ENCODE peak calls at places on chromosomes 2 and 18, in seven cellular contexts. R is heart right ventricle, M is sigmoid colon, Q is lower lobe of right lung, B is mesenchymal stem cell, K is SK-N-SH, I is fibroblast of lung. X is an unnamed sample.

GRCh38 chr2:182247831-182248230 is 179.0 kb downstream of the PDE1A start:
- DNase-seq in R (no peak), K (no peak), Q (no peak), I (no peak), B (no peak), M (no peak), X (no peak)

GRCh38 chr2:18701981-18702380 is 112.6 kb upstream of the NT5C1B start:
- DNase-seq in M (no peak), R (no peak), I (peak; percentile 65), B (no peak), K (no peak), Q (no peak), X (no peak)

GRCh38 chr2:179898873-179899272 is 37.5 kb upstream of the ZNF385B start:
- DNase-seq in K (peak; percentile 23), R (no peak), B (peak; percentile 44), M (no peak), I (peak; percentile 11), Q (no peak), X (no peak)

GRCh38 chr18:43760010-43760409 is 482.7 kb upstream of the SYT4 start:
- DNase-seq in K (no peak), M (no peak), Q (no peak), I (no peak), B (no peak), R (no peak), X (no peak)

GRCh38 chr2:158962074-158962473 is 6.4 kb upstream of the TANC1 start:
- DNase-seq in M (no peak), B (no peak), Q (no peak), I (no peak), R (no peak), K (no peak), X (no peak)

GRCh38 chr2:136522724-136523123 is 242.6 kb upstream of the THSD7B start:
- DNase-seq in I (no peak), B (no peak), K (no peak), Q (no peak), M (no peak), R (no peak), X (no peak)

GRCh38 chr18:42545825-42546224 is 569.7 kb downstream of the RIT2 start:
- DNase-seq in I (peak; percentile 88), R (no peak), Q (no peak), M (no peak), K (no peak), B (peak; percentile 61), X (no peak)

GRCh38 chr2:149164296-149164695 is 125.8 kb downstream of the LYPD6B start:
- DNase-seq in I (peak; percentile 9), B (no peak), R (no peak), Q (no peak), K (no peak), M (no peak), X (no peak)

GRCh38 chr2:56624181-56624580 is 440.4 kb downstream of the CCDC85A start:
- DNase-seq in K (no peak), R (no peak), Q (no peak), M (no peak), B (no peak), I (no peak), X (no peak)

GRCh38 chr18:50179465-50179864 is 15.5 kb downstream of the MYO5B start:
- DNase-seq in Q (no peak), M (no peak), K (no peak), R (no peak), B (no peak), I (no peak), X (no peak)

GRCh38 chr2:26251893-26252292 is 7.2 kb downstream of the HADHB start:
- DNase-seq in K (no peak), I (peak; percentile 26), M (peak; percentile 90), B (no peak), Q (no peak), R (peak; percentile 42), X (no peak)

GRCh38 chr2:173652311-173652710 is 297.6 kb downstream of the CDCA7 start:
- DNase-seq in Q (no peak), R (no peak), M (no peak), B (peak; percentile 84), I (peak; percentile 98), K (no peak), X (no peak)

GRCh38 chr2:8511868-8512612 is 169.8 kb upstream of the ID2 start:
- DNase-seq in K (no peak), I (peak; percentile 82), M (no peak), B (peak; percentile 75), R (no peak), Q (peak; percentile 7), X (no peak)

GRCh38 chr18:5142859-5143258 is 54.2 kb downstream of the AKAIN1 start:
- DNase-seq in I (no peak), Q (no peak), R (no peak), K (no peak), M (no peak), B (no peak), X (no peak)

GRCh38 chr18:62183578-62184195 is 3.2 kb downstream of the PIGN start:
- DNase-seq in K (peak; percentile 30), R (no peak), I (peak; percentile 45), B (peak; percentile 69), M (no peak), Q (no peak), X (peak; percentile 14)

GRCh38 chr18:53322163-53322562 is 902.3 kb downstream of the MBD2 start:
- DNase-seq in M (no peak), K (no peak), R (no peak), I (no peak), B (no peak), Q (no peak), X (no peak)

GRCh38 chr18:69838620-69839411 is 108.9 kb downstream of the CD226 start:
- DNase-seq in I (no peak), K (peak; percentile 29), M (no peak), Q (no peak), R (no peak), B (no peak), X (no peak)

DNA sequence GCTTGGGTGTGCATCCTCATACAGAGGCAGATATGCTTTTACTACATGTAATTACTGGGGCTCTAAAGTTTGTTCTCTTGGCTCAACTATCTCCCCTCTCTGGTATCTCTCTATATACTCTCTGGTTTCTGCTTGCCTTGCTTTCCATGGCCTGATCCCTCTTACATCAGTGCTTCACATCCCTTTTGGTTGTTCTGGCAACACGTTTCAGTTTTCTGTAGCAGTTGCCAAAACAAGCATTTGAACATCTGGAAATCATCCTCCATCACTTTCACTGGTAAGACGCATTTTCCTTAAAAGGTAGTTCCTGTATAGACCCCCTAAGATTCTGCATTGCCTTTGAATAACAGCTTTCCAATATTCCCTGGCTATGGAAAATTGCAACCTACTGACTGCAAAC is 26.0 kb downstream of the COL5A2 start:
- DNase-seq in I (peak; percentile 65), R (no peak), M (no peak), Q (no peak), B (no peak), K (no peak), X (no peak)
- H3K4me1 ChIP-seq in I (peaks cover 20% of the 10 kb centered on the region), R (peaks cover 22% of the 10 kb centered on the region), M (peaks cover 74% of the 10 kb centered on the region), Q (peaks cover 7% of the 10 kb centered on the region), B (no peaks in the 10 kb centered on the region), K (no peaks in the 10 kb centered on the region), X (no peaks in the 10 kb centered on the region)

DNA sequence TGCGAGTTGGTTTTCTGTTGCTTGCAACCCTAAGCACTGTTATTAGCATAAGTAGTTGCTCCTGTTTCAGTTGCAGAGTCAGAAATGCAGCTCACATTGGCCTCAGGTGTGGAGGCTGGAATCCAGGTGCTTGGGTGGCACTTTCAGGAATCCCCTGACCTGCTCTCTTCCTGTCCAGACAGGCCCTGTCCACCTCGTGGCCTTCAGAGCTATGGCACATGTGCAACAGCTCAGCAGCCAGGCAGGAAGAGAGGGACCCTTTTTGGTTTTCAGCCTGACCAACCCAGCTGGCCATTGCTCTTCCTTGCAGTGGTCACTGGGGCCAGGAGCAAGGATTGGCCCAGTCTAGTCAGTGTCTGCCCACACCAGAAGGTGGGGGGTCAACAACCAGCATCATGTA is 12.7 kb downstream of the ACOXL start:
- DNase-seq in I (no peak), K (no peak), M (no peak), B (no peak), Q (no peak), R (no peak), X (no peak)
- H3K27me3 ChIP-seq in I (peaks cover 24% of the 10 kb centered on the region), K (peaks cover 35% of the 10 kb centered on the region), M (no peaks in the 10 kb centered on the region), B (peaks cover 94% of the 10 kb centered on the region), Q (peaks cover 4% of the 10 kb centered on the region), R (peaks cover 33% of the 10 kb centered on the region), X (no peaks in the 10 kb centered on the region)

DNA sequence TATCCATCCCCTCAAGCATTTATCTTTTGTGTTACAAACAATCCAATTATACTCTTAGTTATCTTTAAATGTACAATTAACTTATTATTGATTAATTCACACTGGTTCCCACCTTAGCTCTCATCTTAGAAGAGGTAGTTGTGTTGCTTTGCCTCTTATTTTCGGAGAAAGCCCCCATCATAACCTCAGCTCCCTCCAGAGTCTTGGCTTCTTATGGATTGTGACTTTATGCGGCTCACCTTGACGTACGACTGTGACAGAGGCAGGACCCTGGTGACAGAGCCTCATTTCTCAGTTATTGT is 132.9 kb downstream of the SPTBN1 start:
- DNase-seq in R (no peak), B (no peak), I (no peak), M (no peak), K (no peak), Q (no peak), X (no peak)
- H3K27ac ChIP-seq in R (peak overlapping the region; percentile 66), B (no peak overlapping the region), I (no peak overlapping the region), M (no peak overlapping the region), K (peak overlapping the region; percentile 53), Q (peak overlapping the region; percentile 61), X (peak overlapping the region; percentile 70)

GRCh38 chr2:117832332-117832731 is 17.8 kb downstream of the DDX18 start:
- DNase-seq in R (no peak), M (no peak), I (no peak), Q (no peak), B (peak; percentile 60), K (no peak), X (no peak)

GRCh38 chr2:117835990-117836760 is 21.7 kb downstream of the DDX18 start:
- DNase-seq in Q (peak; percentile 87), K (peak; percentile 86), B (peak; percentile 76), I (peak; percentile 76), M (peak; percentile 91), R (peak; percentile 86), X (peak; percentile 33)

GRCh38 chr2:117833911-117834310 is 19.4 kb downstream of the DDX18 start:
- DNase-seq in B (no peak), R (no peak), Q (no peak), I (no peak), M (no peak), K (no peak), X (no peak)

GRCh38 chr2:117832905-117833613 is 18.6 kb downstream of the DDX18 start:
- DNase-seq in Q (no peak), I (peak; percentile 34), R (no peak), K (no peak), B (peak; percentile 51), M (no peak), X (peak; percentile 10)

DNA sequence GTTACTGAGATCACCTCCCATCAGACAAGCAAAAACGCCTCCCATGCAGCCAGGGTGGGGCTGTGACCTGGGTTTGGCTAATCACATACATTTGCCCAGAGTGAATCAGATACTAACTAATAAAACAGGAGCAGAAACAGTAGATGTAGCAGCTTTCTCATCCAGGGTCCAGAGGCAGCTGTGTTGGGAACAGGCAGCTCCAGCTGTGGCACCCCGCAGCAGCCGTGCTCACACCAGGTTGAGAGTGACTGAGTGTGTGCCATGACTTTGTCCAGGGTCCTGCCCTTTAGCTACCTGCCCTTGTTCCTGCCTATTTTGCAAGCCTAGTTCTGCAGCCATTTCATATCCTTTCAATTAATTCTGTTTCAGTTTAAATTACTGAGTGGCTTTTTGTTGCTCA is 20.5 kb downstream of the DDX18 start:
- DNase-seq in M (no peak), Q (no peak), B (no peak), I (no peak), R (no peak), K (peak; percentile 50), X (no peak)
- H3K4me1 ChIP-seq in M (peaks cover 14% of the 10 kb centered on the region), Q (peaks cover 8% of the 10 kb centered on the region), B (peaks cover 6% of the 10 kb centered on the region), I (no peaks in the 10 kb centered on the region), R (peaks cover 14% of the 10 kb centered on the region), K (peaks cover 10% of the 10 kb centered on the region), X (no peaks in the 10 kb centered on the region)

GRCh38 chr18:26652501-26652900 is 104.1 kb upstream of the KCTD1 start:
- DNase-seq in B (no peak), K (no peak), Q (no peak), M (no peak), I (no peak), R (no peak), X (no peak)
- H3K27me3 ChIP-seq in B (peaks cover 47% of the 10 kb centered on the region), K (no peaks in the 10 kb centered on the region), Q (peaks cover 12% of the 10 kb centered on the region), M (no peaks in the 10 kb centered on the region), I (peaks cover 8% of the 10 kb centered on the region), R (no peaks in the 10 kb centered on the region), X (peaks cover 2% of the 10 kb centered on the region)